ENCODE peak calls at places on chromosomes 4 and X, in four cellular contexts. F, K, H and N are unnamed samples.

GRCh38 chr4:126733301-126733700 is 899.5 kb upstream of the INTU start:
- DNase-seq in F (no peak), K (no peak), H (no peak), N (no peak)

GRCh38 chrX:154918060-154918483 is 31.9 kb downstream of the F8A1 start:
- DNase-seq in K (peak; percentile 78), F (no peak), H (no peak), N (peak; percentile 47)

GRCh38 chr4:70023218-70023617 is 5.0 kb upstream of the HTN3 start:
- DNase-seq in K (no peak), H (no peak), F (no peak), N (no peak)

GRCh38 chrX:15988661-15989603 is 134.3 kb upstream of the AP1S2 start:
- DNase-seq in H (no peak), F (no peak), K (no peak), N (no peak)

GRCh38 chr4:58602701-58603359 is 1492.6 kb upstream of the IGFBP7 start:
- DNase-seq in F (no peak), K (no peak), H (no peak), N (no peak)

GRCh38 chr4:81722229-81722900 is 250.7 kb upstream of the RASGEF1B start:
- DNase-seq in F (no peak), K (peak; percentile 30), H (no peak), N (no peak)

GRCh38 chrX:132875705-132876508 is 82.5 kb downstream of the HS6ST2 start:
- DNase-seq in K (no peak), F (no peak), H (no peak), N (no peak)

GRCh38 chr4:164027805-164028204 is 533.3 kb downstream of the TMA16 start:
- DNase-seq in K (no peak), F (no peak), H (no peak), N (no peak)

GRCh38 chr4:108840426-108840975 is 77.6 kb upstream of the ETNPPL start:
- DNase-seq in K (no peak), H (no peak), F (no peak), N (no peak)

GRCh38 chr4:134862116-134862515 is 660.5 kb upstream of the PABPC4L start:
- DNase-seq in H (no peak), K (no peak), F (no peak), N (no peak)